ENCODE peak calls at places on chromosomes 3 and 15, in ten cellular contexts. L is dorsolateral prefrontal cortex; Y is thoracic aorta; K is MM.1S; T is Caco-2; H is fibroblast of pulmonary artery; A is esophagus muscularis mucosa; J is breast epithelium; W is bronchial epithelial cell; O is CD8-positive, alpha-beta T cell. N is an unnamed sample.
A peak's percentile ranks its signal among the peaks of the same experiment; 100 is the strongest.

GRCh38 chr3:177905895-177906511 is 630.2 kb upstream of the KCNMB2 start:
- DNase-seq in O (no peak), Y (no peak), K (no peak), A (no peak), H (peak; percentile 84), J (no peak), W (peak; percentile 17), T (no peak), L (no peak), N (peak; percentile 90)

GRCh38 chr15:67067930-67068542 is 2.6 kb downstream of the SMAD3 start:
- DNase-seq in A (no peak), H (no peak), Y (no peak), K (peak; percentile 50), T (no peak), O (no peak), L (no peak), J (no peak), W (no peak), N (no peak)

GRCh38 chr3:2099028-2099671 is 484 bp downstream of the CNTN4 start:
- DNase-seq in W (no peak), O (no peak), A (no peak), H (no peak), T (peak; percentile 36), L (peak; percentile 50), K (no peak), J (no peak), Y (no peak), N (no peak)

GRCh38 chr3:63948995-63949394 is 36.8 kb upstream of the SCAANT1 start:
- DNase-seq in K (no peak), T (no peak), Y (no peak), H (peak; percentile 85), O (no peak), A (no peak), L (no peak), W (peak; percentile 25), J (no peak), N (peak; percentile 54)

GRCh38 chr15:27847775-27848710 is 251.1 kb downstream of the OCA2 start:
- DNase-seq in O (no peak), H (no peak), A (peak; percentile 70), J (no peak), T (no peak), L (no peak), K (no peak), W (no peak), Y (no peak), N (no peak)

GRCh38 chr3:41120461-41120860 is 78.8 kb upstream of the CTNNB1 start:
- DNase-seq in T (no peak), W (no peak), L (peak; percentile 55), Y (no peak), K (no peak), H (no peak), O (no peak), A (no peak), J (no peak), N (no peak)

GRCh38 chr3:107453504-107453903 is 69.3 kb upstream of the BBX start:
- DNase-seq in H (no peak), A (no peak), T (no peak), L (no peak), Y (no peak), O (no peak), W (no peak), J (no peak), K (no peak), N (no peak)

GRCh38 chr15:90829942-90830440 is 38.4 kb upstream of the FURIN start:
- DNase-seq in K (no peak), L (no peak), T (no peak), H (peak; percentile 30), A (no peak), Y (no peak), J (no peak), W (no peak), O (no peak), N (no peak)

GRCh38 chr3:35968223-35968622 is 328.9 kb downstream of the ARPP21 start:
- DNase-seq in O (no peak), Y (no peak), L (no peak), T (no peak), J (no peak), A (no peak), W (no peak), K (no peak), H (no peak), N (no peak)

GRCh38 chr3:35965908-35966307 is 326.6 kb downstream of the ARPP21 start:
- DNase-seq in K (peak; percentile 36), H (peak; percentile 70), O (no peak), Y (no peak), W (peak; percentile 38), A (no peak), J (no peak), L (no peak), T (no peak), N (peak; percentile 81)

GRCh38 chr3:35970793-35971192 is 331.5 kb downstream of the ARPP21 start:
- DNase-seq in T (no peak), L (no peak), O (no peak), K (no peak), A (no peak), Y (no peak), H (no peak), W (no peak), J (no peak), N (no peak)

DNA sequence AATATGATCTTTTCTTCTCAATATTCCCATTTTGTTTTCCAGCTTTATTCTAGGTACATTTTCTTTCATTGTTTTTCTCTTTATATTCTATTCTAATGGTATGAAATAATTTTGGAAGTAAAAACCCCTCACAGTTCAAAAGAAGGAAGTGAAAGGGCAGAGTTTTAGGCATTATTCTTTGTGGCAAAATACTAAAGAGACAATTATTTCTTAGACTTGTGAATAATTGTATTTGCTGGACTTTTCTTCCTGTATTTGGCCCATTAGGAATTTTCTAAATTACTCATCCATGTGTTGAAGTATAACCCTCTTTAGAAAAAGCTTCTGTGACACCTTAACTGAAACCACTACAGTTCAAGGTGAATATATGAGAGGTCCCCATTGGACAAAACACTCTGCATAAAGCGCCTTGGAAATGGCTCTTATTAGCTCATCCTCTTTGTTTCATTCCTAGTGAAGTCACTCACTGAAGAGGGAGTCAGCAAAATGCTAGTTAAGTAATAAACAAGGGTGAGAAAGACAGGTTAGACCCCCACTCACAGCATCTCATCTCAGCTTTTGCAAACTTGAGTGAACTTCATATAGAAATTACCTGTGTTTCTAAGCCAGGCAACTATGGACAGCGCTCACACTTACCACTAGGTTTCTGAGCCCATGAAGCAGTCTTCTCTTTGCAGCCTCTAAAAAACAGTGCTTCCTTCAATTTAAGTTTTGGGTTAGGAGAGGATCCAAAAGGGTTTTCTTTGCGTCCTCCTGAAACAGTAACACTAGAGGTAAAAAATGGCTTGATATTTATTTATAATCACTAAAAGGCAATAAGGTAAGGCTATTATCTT is 327.5 kb downstream of the ARPP21 start:
- DNase-seq in T (no peak), A (no peak), L (no peak), O (no peak), J (no peak), W (no peak), K (no peak), Y (no peak), H (no peak), N (no peak)
- TF ChIP-seq CTCF in T (no peak), A (no peak), L (no peak), O (no peak), J (no peak), W (no peak), K (no peak), Y (no peak), H (no peak), N (peak; percentile 9)

GRCh38 chr15:74695597-74696397 is at the start of gene EDC3:
- DNase-seq in J (peak; percentile 75), L (peak; percentile 90), Y (peak; percentile 66), H (peak; percentile 85), O (peak; percentile 90), W (peak; percentile 72), T (peak; percentile 84), K (peak; percentile 86), A (peak; percentile 95), N (peak; percentile 79)

GRCh38 chr15:74692327-74692726 is 3.5 kb downstream of the EDC3 start:
- DNase-seq in A (no peak), T (no peak), J (no peak), Y (no peak), L (no peak), O (no peak), W (no peak), K (no peak), H (no peak), N (no peak)

GRCh38 chr15:74696398-74696729 is 540 bp upstream of the EDC3 start:
- DNase-seq in A (no peak), J (no peak), W (no peak), L (no peak), O (no peak), H (no peak), K (no peak), T (no peak), Y (no peak), N (no peak)

DNA sequence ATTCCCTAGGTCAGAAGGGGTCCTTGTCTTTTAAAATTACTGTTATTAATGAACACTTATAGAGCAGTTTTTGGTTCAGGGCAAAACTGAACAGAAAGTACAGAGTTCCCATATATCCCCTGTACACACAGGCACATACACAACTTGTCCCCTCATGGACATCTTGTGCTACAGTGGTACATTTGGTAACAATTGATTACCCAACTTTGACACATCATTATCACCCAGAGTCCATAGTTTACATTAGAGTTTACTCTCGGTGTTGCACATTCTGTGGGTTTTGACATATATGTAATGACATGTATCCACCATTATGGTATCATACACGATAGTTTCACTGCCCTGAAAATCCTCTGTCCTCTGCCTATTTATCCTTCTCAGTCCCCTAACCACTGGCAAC is 984 bp upstream of the EDC3 start:
- DNase-seq in J (no peak), O (no peak), Y (no peak), L (no peak), K (no peak), T (no peak), A (no peak), H (no peak), W (no peak), N (no peak)
- H3K4me3 ChIP-seq in J (no peak overlapping the region), O (peak overlapping the region; percentile 93), Y (peak overlapping the region; percentile 82), L (peak overlapping the region; percentile 91), K (peak overlapping the region; percentile 80), T (no peak overlapping the region), A (peak overlapping the region; percentile 71), H (no peak overlapping the region), W (no peak overlapping the region), N (no peak overlapping the region)

GRCh38 chr3:73031573-73032103 is 29.8 kb upstream of the EBLN2 start:
- DNase-seq in J (no peak), K (no peak), A (no peak), H (no peak), T (no peak), O (no peak), L (no peak), Y (no peak), W (no peak), N (no peak)

GRCh38 chr3:73041537-73041936 is 19.9 kb upstream of the EBLN2 start:
- DNase-seq in H (no peak), J (no peak), L (no peak), T (no peak), O (no peak), K (no peak), A (no peak), Y (no peak), W (no peak), N (peak; percentile 30)

GRCh38 chr3:73037369-73037699 is 24.1 kb upstream of the EBLN2 start:
- DNase-seq in H (peak; percentile 32), T (no peak), L (no peak), K (no peak), W (no peak), O (no peak), Y (no peak), J (no peak), A (no peak), N (peak; percentile 37)

DNA sequence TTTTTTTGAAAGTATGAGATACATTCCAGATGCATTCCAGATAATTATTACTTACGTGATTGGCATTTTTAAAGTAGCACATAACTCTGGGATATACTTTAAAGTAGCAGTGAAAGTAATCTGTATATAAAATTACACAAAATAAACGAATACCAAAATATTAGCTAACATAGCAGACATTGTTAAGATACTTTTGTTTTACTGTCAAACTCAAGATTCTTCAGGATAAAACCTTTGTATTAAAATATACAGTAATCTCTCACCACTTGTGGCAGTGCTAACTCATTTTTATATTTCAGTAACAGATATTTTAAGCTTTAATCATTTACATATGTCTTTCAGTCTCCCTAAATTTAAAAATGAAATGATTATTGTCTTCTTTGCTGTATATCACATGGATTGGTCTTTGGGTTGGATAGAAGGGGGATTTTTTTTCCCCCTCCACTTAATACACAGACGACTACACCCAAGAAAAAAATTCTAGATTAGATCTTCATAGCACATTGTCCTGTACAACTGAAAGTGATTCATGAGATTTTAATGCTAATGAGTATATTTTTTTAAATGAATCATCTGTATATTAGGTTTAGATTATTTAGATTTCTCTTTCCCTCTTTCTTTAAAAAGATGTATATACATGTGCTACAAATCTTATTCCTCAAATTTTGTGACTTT is 24.6 kb upstream of the EBLN2 start:
- DNase-seq in L (no peak), J (no peak), T (no peak), W (peak; percentile 38), O (no peak), A (no peak), H (no peak), K (no peak), Y (no peak), N (peak; percentile 53)
- TF ChIP-seq CTCF in L (no peak), J (no peak), T (no peak), W (no peak), O (no peak), A (no peak), H (no peak), K (no peak), Y (no peak), N (no peak)

GRCh38 chr3:43895573-43895972 is 204.8 kb downstream of the ABHD5 start:
- DNase-seq in T (no peak), L (no peak), O (no peak), W (no peak), A (no peak), J (no peak), Y (no peak), H (no peak), K (no peak), N (no peak)

GRCh38 chr3:43892061-43892460 is 201.3 kb downstream of the ABHD5 start:
- DNase-seq in K (no peak), Y (no peak), W (no peak), L (no peak), T (no peak), O (no peak), J (no peak), H (no peak), A (no peak), N (no peak)

GRCh38 chr3:43894176-43895049 is 203.7 kb downstream of the ABHD5 start:
- DNase-seq in K (peak; percentile 66), L (peak; percentile 59), A (no peak), J (no peak), O (no peak), Y (no peak), W (peak; percentile 54), H (peak; percentile 73), T (peak; percentile 65), N (peak; percentile 69)

GRCh38 chr3:43892535-43892934 is 201.8 kb downstream of the ABHD5 start:
- DNase-seq in O (no peak), W (no peak), J (no peak), H (no peak), K (no peak), Y (no peak), A (no peak), T (no peak), L (no peak), N (no peak)

DNA sequence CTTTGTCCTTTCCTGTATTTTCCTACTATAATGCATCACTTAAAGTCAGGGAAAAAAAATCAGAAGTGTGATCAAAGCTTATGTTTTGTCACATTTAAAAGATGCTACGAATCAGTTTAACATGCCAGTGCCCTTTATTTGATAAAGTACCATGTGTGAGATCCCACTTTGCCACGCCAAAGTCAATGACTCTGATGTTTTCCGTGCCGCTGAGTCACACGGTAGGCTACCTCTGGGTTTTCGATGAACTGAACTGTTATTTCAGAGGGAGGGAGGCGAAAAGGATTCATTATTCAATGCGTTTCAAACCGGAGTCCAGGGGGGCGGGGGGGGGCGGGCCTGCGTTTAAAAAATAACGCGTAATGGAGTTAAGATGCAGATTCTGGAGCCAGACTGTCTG is 203.0 kb downstream of the ABHD5 start:
- DNase-seq in K (no peak), A (no peak), L (no peak), Y (no peak), W (peak; percentile 52), O (no peak), T (no peak), H (no peak), J (no peak), N (peak; percentile 21)
- H3K4me3 ChIP-seq in K (peak overlapping the region; percentile 57), A (peak overlapping the region; percentile 52), L (peak overlapping the region; percentile 49), Y (peak overlapping the region; percentile 77), W (peak overlapping the region; percentile 47), O (no peak overlapping the region), T (peak overlapping the region; percentile 39), H (peak overlapping the region; percentile 50), J (peak overlapping the region; percentile 41), N (peak overlapping the region; percentile 59)

N was measured in fibroblast of the aortic adventitia.